ENCODE peak calls at places on chromosomes 4 and X, in five cellular contexts. A is body of pancreas, O is lower lobe of right lung, S is endothelial cell of umbilical vein, C is tibial nerve. H is an unnamed sample. For H3K9me3, the result is how much of the 10 kb centered on the place peaks cover.

GRCh38 chrX:99301990-99302389 is 1108.1 kb downstream of the PCDH19 start:
- DNase-seq in A (no peak), O (no peak), S (no peak), C (no peak), H (no peak)

GRCh38 chr4:92433272-92433758 is 129.5 kb downstream of the GRID2 start:
- DNase-seq in A (no peak), O (no peak), S (no peak), C (no peak), H (no peak)

GRCh38 chr4:56817840-56818491 is 3.5 kb downstream of the SPINK2 start:
- DNase-seq in A (no peak), O (no peak), S (no peak), C (no peak), H (no peak)

GRCh38 chr4:27094785-27095184 is 234.1 kb downstream of the STIM2 start:
- DNase-seq in A (peak), O (no peak), S (no peak), C (no peak), H (no peak)

GRCh38 chr4:48681856-48682255 is 98.2 kb downstream of the FRYL start:
- DNase-seq in A (peak), O (no peak), S (peak), C (no peak), H (peak)

GRCh38 chr4:112604590-112604989 is 32.1 kb downstream of the ZGRF1 start:
- DNase-seq in A (peak), O (no peak), S (peak), C (peak), H (peak)

GRCh38 chr4:29276150-29276549 is 1444.0 kb upstream of the PCDH7 start:
- DNase-seq in A (no peak), O (no peak), S (peak), C (no peak), H (no peak)

GRCh38 chrX:96564595-96564994 is 120.0 kb upstream of the DIAPH2 start:
- DNase-seq in A (peak), O (no peak), S (no peak), C (no peak), H (peak)

GRCh38 chr4:128234836-128235235 is 52.8 kb downstream of the PGRMC2 start:
- DNase-seq in A (no peak), O (no peak), S (no peak), C (no peak), H (no peak)

GRCh38 chrX:137574102-137574783 is 8.3 kb downstream of the ZIC3 start:
- DNase-seq in A (no peak), O (no peak), S (no peak), C (no peak), H (no peak)

GRCh38 chr4:140249351-140249750 is 95.4 kb upstream of the MAML3 start:
- DNase-seq in A (no peak), O (no peak), S (peak), C (no peak), H (peak)

GRCh38 chr4:177442623-177443155 is 452 bp upstream of the AGA start:
- DNase-seq in A (peak), O (no peak), S (no peak), C (peak), H (peak)

GRCh38 chr4:158315706-158316105 is 105.4 kb downstream of the TMEM144 start:
- DNase-seq in A (no peak), O (no peak), S (peak), C (no peak), H (peak)

GRCh38 chr4:7705062-7705461 is 234.6 kb downstream of the AFAP1 start:
- DNase-seq in A (peak), O (no peak), S (no peak), C (no peak), H (no peak)

GRCh38 chr4:27947320-27947719 is 1086.7 kb downstream of the STIM2 start:
- DNase-seq in A (no peak), O (no peak), S (no peak), C (no peak), H (no peak)

GRCh38 chr4:5048721-5049120 is 2.6 kb upstream of the STK32B start:
- DNase-seq in A (no peak), O (no peak), S (no peak), C (no peak), H (no peak)

GRCh38 chr4:5052424-5052702 is 1.1 kb downstream of the STK32B start:
- DNase-seq in A (no peak), O (no peak), S (no peak), C (no peak), H (no peak)

GRCh38 chr4:5051210-5051691 is at the start of gene STK32B:
- DNase-seq in A (peak), O (peak), S (peak), C (no peak), H (peak)

GRCh38 chr4:5051692-5052423 is 578 bp downstream of the STK32B start:
- DNase-seq in A (no peak), O (peak), S (peak), C (no peak), H (peak)

GRCh38 chr4:5050520-5050955 is 742 bp upstream of the STK32B start:
- DNase-seq in A (peak), O (peak), S (peak), C (peak), H (peak)
- H3K4me3 ChIP-seq in A (no peak), O (peak), S (peak), C (peak), H (peak)

DNA sequence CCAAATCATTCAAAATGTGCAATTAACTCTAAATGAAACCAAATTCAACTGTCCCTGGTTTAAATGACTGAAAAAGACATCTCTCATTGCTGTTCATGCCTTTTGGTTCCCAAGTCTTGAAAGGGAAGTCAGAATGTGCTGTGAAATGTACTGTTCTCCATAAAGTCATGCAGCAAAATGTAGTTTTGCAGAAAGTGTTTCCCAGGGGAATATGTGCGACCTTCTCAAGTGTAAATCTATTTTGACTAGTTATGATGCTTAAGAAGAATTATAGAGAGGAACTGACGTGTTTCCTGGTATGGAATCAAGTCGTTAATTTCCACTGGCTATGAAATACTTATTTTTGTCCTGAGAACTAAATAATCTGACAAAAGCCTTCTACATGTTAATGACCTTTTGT is 223.1 kb downstream of the CLCN4 start:
- DNase-seq in A (no peak), O (no peak), S (peak), C (no peak), H (no peak)
- H3K9me3 ChIP-seq in A (under half), O (under half), S (under half), C (under half), H (under half)

GRCh38 chr4:147109800-147110199 is 164.1 kb upstream of the TTC29 start:
- DNase-seq in A (no peak), O (no peak), S (no peak), C (no peak), H (no peak)
- H3K4me3 ChIP-seq in A (no peak), O (no peak), S (no peak), C (no peak), H (no peak)

GRCh38 chr4:453267-453666 is 45.7 kb downstream of the ZNF721 start:
- DNase-seq in A (no peak), O (no peak), S (no peak), C (no peak), H (no peak)
- H3K9me3 ChIP-seq in A (half or more), O (half or more), S (under half), C (under half), H (half or more)

GRCh38 chr4:186248643-186249042 is 17.3 kb upstream of the F11 start:
- DNase-seq in A (no peak), O (no peak), S (no peak), C (no peak), H (no peak)

GRCh38 chr4:186240848-186241491 is 13.7 kb downstream of the KLKB1 start:
- DNase-seq in A (no peak), O (no peak), S (no peak), C (no peak), H (no peak)

GRCh38 chr4:186243331-186243730 is 16.0 kb downstream of the KLKB1 start:
- DNase-seq in A (no peak), O (no peak), S (no peak), C (no peak), H (no peak)

GRCh38 chr4:186241616-186242015 is 14.3 kb downstream of the KLKB1 start:
- DNase-seq in A (no peak), O (no peak), S (no peak), C (no peak), H (no peak)

DNA sequence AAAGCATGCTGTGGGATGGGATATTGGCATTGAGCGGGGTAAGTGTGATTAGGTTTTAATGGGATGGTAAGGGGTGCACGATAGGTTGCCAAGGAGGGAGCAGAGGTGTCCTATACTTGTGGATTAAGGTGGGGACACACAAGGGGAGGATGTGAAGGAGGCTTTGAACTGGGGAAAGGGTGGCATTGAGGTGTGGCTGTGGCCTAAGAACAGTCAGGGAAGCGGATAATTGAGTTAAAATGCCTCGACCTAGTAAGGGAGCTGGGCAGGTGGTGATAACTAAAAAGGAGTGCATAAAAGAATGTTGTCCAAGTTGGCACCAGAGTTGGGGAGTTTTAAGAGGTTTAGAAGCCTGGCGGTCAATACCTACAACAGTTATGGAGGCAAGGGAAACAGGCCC is 17.5 kb downstream of the KLKB1 start:
- DNase-seq in A (no peak), O (no peak), S (no peak), C (no peak), H (no peak)
- H3K4me3 ChIP-seq in A (no peak), O (no peak), S (no peak), C (no peak), H (no peak)

GRCh38 chr4:118811832-118812231 is 24.1 kb downstream of the SEC24D start:
- DNase-seq in A (peak), O (no peak), S (no peak), C (no peak), H (no peak)

GRCh38 chr4:118814054-118814453 is 21.9 kb downstream of the SEC24D start:
- DNase-seq in A (no peak), O (no peak), S (no peak), C (no peak), H (no peak)

GRCh38 chr4:118807659-118808058 is 28.3 kb downstream of the SEC24D start:
- DNase-seq in A (no peak), O (no peak), S (no peak), C (no peak), H (no peak)

GRCh38 chr4:118813561-118813960 is 22.4 kb downstream of the SEC24D start:
- DNase-seq in A (no peak), O (no peak), S (no peak), C (no peak), H (no peak)

GRCh38 chr4:118811008-118811764 is 24.7 kb downstream of the SEC24D start:
- DNase-seq in A (no peak), O (no peak), S (no peak), C (no peak), H (peak)
- H3K9me3 ChIP-seq in A (under half), O (under half), S (under half), C (under half), H (under half)

DNA sequence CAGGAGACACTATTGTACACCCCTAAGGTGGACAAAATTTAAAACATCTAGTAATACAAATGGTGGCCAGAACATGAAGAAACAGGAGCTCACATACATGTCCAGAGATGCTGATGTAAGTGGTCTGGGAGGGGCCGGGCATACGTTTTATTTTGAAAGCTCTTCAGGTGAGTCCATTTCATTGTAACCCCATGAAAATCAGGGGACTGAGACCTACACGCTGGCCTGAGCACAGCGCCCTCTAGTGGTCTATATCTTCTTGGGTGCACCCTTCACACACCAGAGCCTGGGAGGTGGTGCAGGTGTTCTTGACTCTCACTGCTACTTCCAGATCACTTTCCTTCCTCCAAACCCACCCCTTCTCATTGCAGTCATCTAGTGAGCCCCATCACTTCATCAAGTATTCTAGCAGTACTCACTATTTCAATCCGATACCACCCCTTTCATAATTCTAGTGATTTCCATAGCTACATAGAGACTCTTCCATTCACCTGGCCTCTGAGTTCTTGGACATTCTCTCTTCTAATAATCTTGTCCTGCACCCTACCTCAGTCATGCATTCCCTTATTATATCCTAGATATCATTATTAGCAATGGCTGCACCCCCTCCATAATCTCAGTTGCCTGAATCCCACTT is 4.3 kb upstream of the TLR6 start:
- DNase-seq in A (peak), O (peak), S (peak), C (no peak), H (peak)
- H3K4me3 ChIP-seq in A (no peak), O (no peak), S (no peak), C (no peak), H (no peak)

GRCh38 chrX:23364416-23364815 is 29.8 kb downstream of the PTCHD1 start:
- DNase-seq in A (no peak), O (no peak), S (no peak), C (no peak), H (no peak)
- H3K9me3 ChIP-seq in A (under half), O (under half), S (under half), C (under half), H (under half)

H was measured in adipocyte.